ENCODE peak calls at places on chromosome 1, in six cellular contexts. K, F, W, V, P and A are unnamed samples.

GRCh38 chr1:111615874-111616715 is 3.5 kb upstream of the RAP1A start:
- DNase-seq in W (peak; percentile 91), K (no peak), P (no peak), V (no peak), F (no peak), A (no peak)

GRCh38 chr1:55369474-55369873 is 154.3 kb upstream of the USP24 start:
- DNase-seq in P (no peak), W (no peak), K (no peak), V (no peak), F (no peak), A (no peak)

GRCh38 chr1:99455760-99456159 is 190.2 kb upstream of the PALMD start:
- DNase-seq in P (no peak), F (no peak), K (no peak), V (no peak), W (no peak), A (no peak)

GRCh38 chr1:65979145-65979544 is 186.4 kb downstream of the PDE4B start:
- DNase-seq in F (no peak), V (no peak), K (no peak), P (peak; percentile 15), W (no peak), A (no peak)

GRCh38 chr1:200775850-200776249 is 37.2 kb downstream of the CAMSAP2 start:
- DNase-seq in W (no peak), V (no peak), F (no peak), K (no peak), P (no peak), A (no peak)

GRCh38 chr1:5649795-5650194 is 342.4 kb downstream of the NPHP4 start:
- DNase-seq in V (no peak), P (no peak), K (no peak), F (no peak), W (no peak), A (no peak)

GRCh38 chr1:24557711-24558121 is 1.8 kb downstream of the NCMAP start:
- DNase-seq in P (no peak), F (no peak), W (no peak), K (no peak), V (no peak), A (no peak)

GRCh38 chr1:202438393-202439174 is 90.1 kb downstream of the PPP1R12B start:
- DNase-seq in F (no peak), V (no peak), W (no peak), K (no peak), P (no peak), A (no peak)

GRCh38 chr1:228013322-228014234 is 6.8 kb downstream of the WNT3A start:
- DNase-seq in K (no peak), P (no peak), V (no peak), W (no peak), F (no peak), A (no peak)

GRCh38 chr1:15351301-15351700 is 58.4 kb upstream of the EFHD2 start:
- DNase-seq in K (no peak), W (no peak), P (no peak), F (no peak), V (no peak), A (no peak)

GRCh38 chr1:235295902-235296350 is 32.1 kb downstream of the ARID4B start:
- DNase-seq in V (no peak), F (no peak), K (peak; percentile 22), P (no peak), W (no peak), A (no peak)
- H3K27ac ChIP-seq in V (no peak overlapping the region), F (no peak overlapping the region), K (no peak overlapping the region), P (no peak overlapping the region), W (no peak overlapping the region), A (no peak overlapping the region)

DNA sequence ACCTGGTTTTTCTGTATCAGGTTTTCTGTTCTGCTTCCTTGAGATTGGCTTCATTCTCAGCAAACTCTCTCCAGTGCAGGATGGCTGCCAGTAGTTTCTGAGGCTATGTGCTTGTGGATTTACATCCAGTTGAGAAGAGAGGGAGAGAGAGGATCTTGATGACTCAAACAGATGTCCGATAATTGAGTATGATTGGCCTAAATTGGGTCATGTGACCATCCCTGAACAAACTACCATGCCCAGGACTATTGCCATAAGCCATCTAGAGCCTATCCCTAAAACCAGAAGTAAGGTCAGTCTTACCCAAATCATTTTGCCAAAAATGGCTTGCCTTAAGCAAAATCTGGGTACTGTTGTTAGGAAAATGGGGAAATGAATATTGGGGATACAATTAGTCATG is 18.1 kb upstream of the PSMA5 start:
- DNase-seq in V (no peak), K (no peak), W (no peak), F (no peak), P (no peak), A (no peak)
- TF ChIP-seq REST in V (no peak), K (no peak), W (no peak), F (no peak), P (no peak), A (no peak)

DNA sequence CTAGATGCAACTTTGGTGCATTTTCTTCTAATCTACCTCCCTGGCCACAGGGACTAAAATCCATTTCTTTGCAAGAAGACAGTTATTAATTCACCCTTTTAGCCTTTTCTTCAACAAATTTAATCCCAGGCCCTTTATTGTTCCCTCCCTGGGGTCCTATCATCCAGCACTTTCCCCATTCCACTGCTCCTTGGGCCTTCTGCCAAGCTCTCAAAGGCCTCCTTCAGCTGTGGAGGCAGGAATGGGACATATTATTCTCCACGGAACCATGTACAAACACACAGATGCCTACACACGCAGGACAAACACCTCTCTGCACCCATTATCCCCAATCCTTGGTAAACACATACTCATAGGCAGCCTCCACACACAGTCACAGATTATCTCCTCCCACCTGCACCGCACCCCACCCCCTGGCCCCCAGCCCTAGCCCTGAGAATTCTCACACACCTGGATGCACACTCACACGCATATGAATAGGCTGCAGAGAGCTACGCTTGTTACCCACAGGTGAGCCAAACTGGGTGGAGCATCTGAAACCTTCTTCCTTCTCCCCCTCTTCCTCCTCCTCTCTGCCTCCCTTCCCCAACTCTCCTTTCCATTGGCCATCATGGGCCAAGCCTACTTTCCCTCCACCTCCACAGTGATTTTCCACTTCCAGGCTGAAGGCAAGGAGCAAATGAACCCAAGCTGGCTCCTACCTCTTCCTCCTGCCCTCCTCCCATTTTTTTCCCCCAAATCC is 11.7 kb downstream of the TAGLN2 start:
- DNase-seq in V (no peak), F (no peak), W (no peak), K (peak; percentile 69), P (no peak), A (no peak)
- H3K27ac ChIP-seq in V (peak overlapping the region; percentile 55), F (no peak overlapping the region), W (no peak overlapping the region), K (peak overlapping the region; percentile 70), P (peak overlapping the region; percentile 26), A (no peak overlapping the region)

GRCh38 chr1:67261646-67262045 is 46.0 kb upstream of the IL12RB2 start:
- DNase-seq in F (no peak), W (no peak), P (no peak), V (no peak), K (peak; percentile 42), A (no peak)
- TF ChIP-seq REST in F (no peak), W (no peak), P (no peak), V (no peak), K (no peak), A (no peak)